ENCODE peak calls at places on chromosomes 1 and 21, in four cellular contexts. One of them, this sample, is unnamed.

GRCh38 chr1:62438163-62438562 is 1.3 kb downstream of the USP1 start:
- DNase-seq in sigmoid colon: no peak
- DNase-seq in ELR: peak; percentile 46
- DNase-seq in activated naive CD4-positive, alpha-beta T cell: no peak
- DNase-seq in this sample: peak; percentile 38

GRCh38 chr1:6743189-6744101 is 41.8 kb upstream of the CAMTA1 start:
- DNase-seq in activated naive CD4-positive, alpha-beta T cell: no peak
- DNase-seq in ELR: peak; percentile 70
- DNase-seq in sigmoid colon: peak; percentile 78
- DNase-seq in this sample: peak; percentile 90

GRCh38 chr1:25504706-25505560 is 38.5 kb upstream of the LDLRAP1 start:
- DNase-seq in ELR: no peak
- DNase-seq in sigmoid colon: peak; percentile 54
- DNase-seq in activated naive CD4-positive, alpha-beta T cell: no peak
- DNase-seq in this sample: no peak

GRCh38 chr1:41713557-41714327 is 205.0 kb downstream of the HIVEP3 start:
- DNase-seq in sigmoid colon: no peak
- DNase-seq in activated naive CD4-positive, alpha-beta T cell: no peak
- DNase-seq in ELR: peak; percentile 91
- DNase-seq in this sample: peak; percentile 74

GRCh38 chr1:17120962-17121837 is 1.9 kb upstream of the PADI2 start:
- DNase-seq in ELR: no peak
- DNase-seq in activated naive CD4-positive, alpha-beta T cell: no peak
- DNase-seq in sigmoid colon: no peak
- DNase-seq in this sample: no peak

GRCh38 chr1:233518344-233518743 is 95.6 kb upstream of the KCNK1 start:
- DNase-seq in sigmoid colon: no peak
- DNase-seq in activated naive CD4-positive, alpha-beta T cell: no peak
- DNase-seq in ELR: peak; percentile 15
- DNase-seq in this sample: peak; percentile 85

GRCh38 chr1:170663441-170664282 is at the start of gene PRRX1:
- DNase-seq in sigmoid colon: no peak
- DNase-seq in ELR: peak; percentile 22
- DNase-seq in activated naive CD4-positive, alpha-beta T cell: no peak
- DNase-seq in this sample: no peak

GRCh38 chr1:206511362-206512064 is 4.2 kb downstream of the RASSF5 start:
- DNase-seq in activated naive CD4-positive, alpha-beta T cell: no peak
- DNase-seq in ELR: no peak
- DNase-seq in sigmoid colon: no peak
- DNase-seq in this sample: no peak

GRCh38 chr21:45455321-45456013 is 50.5 kb downstream of the COL18A1 start:
- DNase-seq in sigmoid colon: no peak
- DNase-seq in activated naive CD4-positive, alpha-beta T cell: no peak
- DNase-seq in ELR: no peak
- DNase-seq in this sample: peak; percentile 69

GRCh38 chr1:150551784-150552691 is 2.8 kb downstream of the ADAMTSL4 start:
- DNase-seq in sigmoid colon: peak; percentile 98
- DNase-seq in activated naive CD4-positive, alpha-beta T cell: no peak
- DNase-seq in ELR: peak; percentile 92
- DNase-seq in this sample: peak; percentile 82

GRCh38 chr1:1222575-1223225 is 8.7 kb upstream of the TNFRSF4 start:
- DNase-seq in sigmoid colon: no peak
- DNase-seq in activated naive CD4-positive, alpha-beta T cell: no peak
- DNase-seq in ELR: no peak
- DNase-seq in this sample: no peak

GRCh38 chr1:227925582-227926198 is 22.0 kb downstream of the WNT9A start:
- DNase-seq in sigmoid colon: no peak
- DNase-seq in activated naive CD4-positive, alpha-beta T cell: no peak
- DNase-seq in ELR: no peak
- DNase-seq in this sample: no peak

GRCh38 chr21:39185157-39185556 is 1.9 kb upstream of the PSMG1 start:
- DNase-seq in activated naive CD4-positive, alpha-beta T cell: no peak
- DNase-seq in sigmoid colon: no peak
- DNase-seq in ELR: no peak
- DNase-seq in this sample: no peak

GRCh38 chr1:36224537-36225297 is 474 bp downstream of the THRAP3 start:
- DNase-seq in sigmoid colon: peak; percentile 92
- DNase-seq in ELR: peak; percentile 94
- DNase-seq in activated naive CD4-positive, alpha-beta T cell: peak; percentile 62
- DNase-seq in this sample: peak; percentile 82

GRCh38 chr1:101996830-101997485 is at the start of gene OLFM3:
- DNase-seq in sigmoid colon: no peak
- DNase-seq in activated naive CD4-positive, alpha-beta T cell: no peak
- DNase-seq in ELR: peak; percentile 53
- DNase-seq in this sample: no peak

GRCh38 chr1:14866841-14867626 is 268.5 kb downstream of the KAZN start:
- DNase-seq in ELR: no peak
- DNase-seq in activated naive CD4-positive, alpha-beta T cell: no peak
- DNase-seq in sigmoid colon: no peak
- DNase-seq in this sample: no peak

GRCh38 chr1:14924455-14925325 is 228.9 kb upstream of the TMEM51 start:
- DNase-seq in sigmoid colon: no peak
- DNase-seq in ELR: peak; percentile 35
- DNase-seq in activated naive CD4-positive, alpha-beta T cell: no peak
- DNase-seq in this sample: peak; percentile 36

GRCh38 chr1:15738416-15739113 is 2.5 kb downstream of the SLC25A34 start:
- DNase-seq in activated naive CD4-positive, alpha-beta T cell: no peak
- DNase-seq in ELR: no peak
- DNase-seq in sigmoid colon: no peak
- DNase-seq in this sample: no peak

GRCh38 chr1:119962296-119962968 is 66.1 kb upstream of the ADAM30 start:
- DNase-seq in sigmoid colon: no peak
- DNase-seq in ELR: no peak
- DNase-seq in activated naive CD4-positive, alpha-beta T cell: no peak
- DNase-seq in this sample: no peak

GRCh38 chr1:203213126-203213525 is 16.3 kb downstream of the CHIT1 start:
- DNase-seq in activated naive CD4-positive, alpha-beta T cell: no peak
- DNase-seq in sigmoid colon: peak; percentile 57
- DNase-seq in ELR: no peak
- DNase-seq in this sample: no peak

GRCh38 chr1:21599402-21599801 is 69.8 kb downstream of the RAP1GAP start:
- DNase-seq in sigmoid colon: no peak
- DNase-seq in activated naive CD4-positive, alpha-beta T cell: no peak
- DNase-seq in ELR: no peak
- DNase-seq in this sample: no peak

GRCh38 chr1:176033879-176034278 is 173.2 kb downstream of the COP1 start:
- DNase-seq in activated naive CD4-positive, alpha-beta T cell: no peak
- DNase-seq in sigmoid colon: no peak
- DNase-seq in ELR: peak; percentile 58
- DNase-seq in this sample: peak; percentile 55

GRCh38 chr1:234882898-234883297 is 245.7 kb downstream of the TOMM20 start:
- DNase-seq in activated naive CD4-positive, alpha-beta T cell: no peak
- DNase-seq in ELR: no peak
- DNase-seq in sigmoid colon: peak; percentile 55
- DNase-seq in this sample: no peak

GRCh38 chr1:221435510-221435909 is 306.4 kb downstream of the DUSP10 start:
- DNase-seq in ELR: peak; percentile 87
- DNase-seq in sigmoid colon: no peak
- DNase-seq in activated naive CD4-positive, alpha-beta T cell: no peak
- DNase-seq in this sample: peak; percentile 84

GRCh38 chr21:33848252-33848953 is 67.2 kb downstream of the ATP5PO start:
- DNase-seq in activated naive CD4-positive, alpha-beta T cell: no peak
- DNase-seq in sigmoid colon: no peak
- DNase-seq in ELR: no peak
- DNase-seq in this sample: peak; percentile 91

GRCh38 chr1:112618114-112618720 is 724 bp downstream of the ST7L start:
- DNase-seq in ELR: peak; percentile 51
- DNase-seq in sigmoid colon: no peak
- DNase-seq in activated naive CD4-positive, alpha-beta T cell: no peak
- DNase-seq in this sample: no peak

GRCh38 chr1:221444346-221444745 is 297.5 kb downstream of the DUSP10 start:
- DNase-seq in activated naive CD4-positive, alpha-beta T cell: no peak
- DNase-seq in sigmoid colon: no peak
- DNase-seq in ELR: no peak
- DNase-seq in this sample: no peak

GRCh38 chr1:6445062-6445763 is 20.6 kb downstream of the ESPN start:
- DNase-seq in sigmoid colon: no peak
- DNase-seq in activated naive CD4-positive, alpha-beta T cell: no peak
- DNase-seq in ELR: peak; percentile 63
- DNase-seq in this sample: peak; percentile 73

GRCh38 chr1:10045480-10046355 is 13.0 kb downstream of the UBE4B start:
- DNase-seq in ELR: no peak
- DNase-seq in activated naive CD4-positive, alpha-beta T cell: no peak
- DNase-seq in sigmoid colon: peak; percentile 85
- DNase-seq in this sample: no peak

GRCh38 chr1:44609412-44609767 is 64.9 kb downstream of the TMEM53 start:
- DNase-seq in ELR: peak; percentile 76
- DNase-seq in activated naive CD4-positive, alpha-beta T cell: no peak
- DNase-seq in sigmoid colon: peak; percentile 84
- DNase-seq in this sample: peak; percentile 58

GRCh38 chr21:34123609-34124008 is 50.2 kb downstream of the MRPS6 start:
- DNase-seq in activated naive CD4-positive, alpha-beta T cell: no peak
- DNase-seq in sigmoid colon: no peak
- DNase-seq in ELR: no peak
- DNase-seq in this sample: no peak

GRCh38 chr1:179143332-179143731 is 61.5 kb downstream of the TOR3A start:
- DNase-seq in ELR: peak; percentile 97
- DNase-seq in activated naive CD4-positive, alpha-beta T cell: no peak
- DNase-seq in sigmoid colon: no peak
- DNase-seq in this sample: peak; percentile 90

GRCh38 chr1:210332719-210333398 is 4.2 kb downstream of the HHAT start:
- DNase-seq in activated naive CD4-positive, alpha-beta T cell: no peak
- DNase-seq in sigmoid colon: no peak
- DNase-seq in ELR: no peak
- DNase-seq in this sample: peak; percentile 96

GRCh38 chr1:78797108-78797781 is 147.6 kb downstream of the IFI44 start:
- DNase-seq in sigmoid colon: no peak
- DNase-seq in ELR: no peak
- DNase-seq in activated naive CD4-positive, alpha-beta T cell: no peak
- DNase-seq in this sample: no peak

GRCh38 chr21:36211660-36212512 is 55.3 kb downstream of the DOP1B start:
- DNase-seq in sigmoid colon: no peak
- DNase-seq in activated naive CD4-positive, alpha-beta T cell: no peak
- DNase-seq in ELR: peak; percentile 93
- DNase-seq in this sample: peak; percentile 91

GRCh38 chr1:55684131-55684650 is 469.0 kb upstream of the USP24 start:
- DNase-seq in sigmoid colon: no peak
- DNase-seq in activated naive CD4-positive, alpha-beta T cell: no peak
- DNase-seq in ELR: no peak
- DNase-seq in this sample: peak; percentile 86